ENCODE peak calls at places on chromosome 6, in nine cellular contexts. X, U, E, M, S, F, A, V and Y are unnamed samples.

GRCh38 chr6:123127807-123128206 is 131.8 kb downstream of the CLVS2 start:
- DNase-seq in A (peak; percentile 27), S (no peak), U (no peak), E (no peak), V (no peak), M (no peak), F (no peak), X (no peak), Y (no peak)

GRCh38 chr6:35371494-35372262 is 29.3 kb downstream of the PPARD start:
- DNase-seq in X (no peak), V (no peak), E (no peak), M (no peak), F (no peak), S (no peak), A (no peak), U (no peak), Y (no peak)

GRCh38 chr6:125749864-125750691 is 646 bp downstream of the HEY2 start:
- DNase-seq in X (no peak), E (peak; percentile 25), A (no peak), F (peak; percentile 53), M (peak; percentile 24), V (no peak), U (no peak), S (peak; percentile 21), Y (no peak)

GRCh38 chr6:104711371-104711770 is 148.3 kb downstream of the HACE1 start:
- DNase-seq in X (no peak), U (no peak), S (peak; percentile 75), M (no peak), F (no peak), A (peak; percentile 75), E (no peak), V (no peak), Y (no peak)

GRCh38 chr6:109783245-109783990 is 92.3 kb downstream of the FIG4 start:
- DNase-seq in F (peak; percentile 76), V (no peak), A (peak; percentile 62), S (peak; percentile 43), E (no peak), X (no peak), M (no peak), U (no peak), Y (no peak)

GRCh38 chr6:9563996-9564395 is 850.9 kb downstream of the TFAP2A start:
- DNase-seq in M (no peak), U (no peak), X (no peak), A (no peak), S (no peak), E (no peak), V (no peak), F (no peak), Y (no peak)

GRCh38 chr6:33621396-33622388 is 570 bp downstream of the ITPR3 start:
- DNase-seq in M (peak; percentile 51), S (peak; percentile 38), F (peak; percentile 61), V (no peak), X (peak; percentile 75), E (no peak), U (no peak), A (peak; percentile 46), Y (no peak)

GRCh38 chr6:89154131-89154530 is 8.3 kb downstream of the PM20D2 start:
- DNase-seq in F (no peak), V (no peak), E (no peak), X (no peak), U (no peak), A (peak; percentile 32), S (no peak), M (no peak), Y (no peak)

GRCh38 chr6:44022296-44022661 is 105.0 kb downstream of the MRPL14 start:
- DNase-seq in A (peak; percentile 55), E (no peak), F (no peak), U (no peak), M (no peak), S (peak; percentile 51), X (peak; percentile 53), V (no peak), Y (no peak)

GRCh38 chr6:7267071-7267470 is 45.9 kb downstream of the SSR1 start:
- DNase-seq in A (no peak), S (no peak), V (no peak), F (no peak), E (no peak), M (no peak), X (no peak), U (no peak), Y (no peak)

GRCh38 chr6:110053395-110054240 is 75.5 kb downstream of the GPR6 start:
- DNase-seq in U (peak; percentile 24), A (peak; percentile 70), M (no peak), S (peak; percentile 66), F (peak; percentile 82), V (no peak), E (no peak), X (no peak), Y (no peak)

GRCh38 chr6:128174724-128175123 is 273.9 kb upstream of the THEMIS start:
- DNase-seq in F (no peak), S (no peak), M (no peak), A (no peak), X (no peak), E (no peak), U (no peak), V (no peak), Y (no peak)

GRCh38 chr6:12958052-12958706 is 241.6 kb downstream of the PHACTR1 start:
- DNase-seq in V (no peak), U (no peak), F (no peak), E (no peak), M (no peak), A (peak; percentile 26), S (no peak), X (no peak), Y (no peak)

GRCh38 chr6:113481910-113482309 is 375.2 kb upstream of the MARCKS start:
- DNase-seq in S (no peak), V (no peak), U (no peak), F (no peak), E (no peak), M (no peak), X (no peak), A (no peak), Y (no peak)

GRCh38 chr6:170151235-170152110 is 139.4 kb downstream of the DLL1 start:
- DNase-seq in A (no peak), E (no peak), F (peak; percentile 51), M (no peak), S (no peak), V (no peak), X (peak; percentile 52), U (no peak), Y (no peak)

GRCh38 chr6:4280721-4281120 is 145.3 kb upstream of the ECI2 start:
- DNase-seq in U (peak; percentile 66), E (no peak), A (peak; percentile 85), V (no peak), M (no peak), X (no peak), S (no peak), F (no peak), Y (no peak)

GRCh38 chr6:144582939-144583613 is 297.9 kb downstream of the UTRN start:
- DNase-seq in V (no peak), S (peak; percentile 74), M (peak; percentile 26), F (peak; percentile 27), A (peak; percentile 24), U (no peak), E (no peak), X (no peak), Y (no peak)

GRCh38 chr6:117276778-117277177 is 11.4 kb downstream of the VGLL2 start:
- DNase-seq in A (no peak), S (no peak), E (no peak), U (no peak), M (no peak), F (no peak), V (no peak), X (no peak), Y (no peak)

GRCh38 chr6:117275205-117275604 is 9.8 kb downstream of the VGLL2 start:
- DNase-seq in X (no peak), F (no peak), V (no peak), U (no peak), A (no peak), M (no peak), S (no peak), E (no peak), Y (no peak)

GRCh38 chr6:117275711-117276110 is 10.4 kb downstream of the VGLL2 start:
- DNase-seq in X (no peak), M (no peak), F (no peak), U (no peak), S (no peak), E (no peak), A (no peak), V (no peak), Y (no peak)

GRCh38 chr6:117280922-117281321 is 15.6 kb downstream of the VGLL2 start:
- DNase-seq in E (no peak), S (peak; percentile 18), F (no peak), V (no peak), X (no peak), U (no peak), A (no peak), M (peak; percentile 41), Y (no peak)
- TF ChIP-seq CTCF in E (peak; percentile 32), S (no peak), F (peak; percentile 53), V (no peak), X (no peak), U (peak; percentile 12), A (peak; percentile 22), M (peak; percentile 28), Y (peak; percentile 37)

GRCh38 chr6:121858310-121858709 is 422.9 kb downstream of the GJA1 start:
- DNase-seq in E (no peak), V (no peak), S (no peak), M (no peak), A (no peak), U (no peak), X (no peak), F (no peak), Y (no peak)
- TF ChIP-seq CTCF in E (no peak), V (no peak), S (no peak), M (no peak), A (no peak), U (no peak), X (no peak), F (no peak), Y (no peak)

GRCh38 chr6:152206072-152206818 is 398.8 kb downstream of the ESR1 start:
- DNase-seq in M (peak; percentile 23), U (no peak), A (peak; percentile 52), E (peak; percentile 8), X (no peak), F (peak; percentile 57), V (no peak), S (peak; percentile 55), Y (no peak)
- TF ChIP-seq CTCF in M (peak; percentile 36), U (peak; percentile 45), A (peak; percentile 61), E (peak; percentile 49), X (no peak), F (peak; percentile 65), V (no peak), S (peak; percentile 74), Y (peak; percentile 62)

DNA sequence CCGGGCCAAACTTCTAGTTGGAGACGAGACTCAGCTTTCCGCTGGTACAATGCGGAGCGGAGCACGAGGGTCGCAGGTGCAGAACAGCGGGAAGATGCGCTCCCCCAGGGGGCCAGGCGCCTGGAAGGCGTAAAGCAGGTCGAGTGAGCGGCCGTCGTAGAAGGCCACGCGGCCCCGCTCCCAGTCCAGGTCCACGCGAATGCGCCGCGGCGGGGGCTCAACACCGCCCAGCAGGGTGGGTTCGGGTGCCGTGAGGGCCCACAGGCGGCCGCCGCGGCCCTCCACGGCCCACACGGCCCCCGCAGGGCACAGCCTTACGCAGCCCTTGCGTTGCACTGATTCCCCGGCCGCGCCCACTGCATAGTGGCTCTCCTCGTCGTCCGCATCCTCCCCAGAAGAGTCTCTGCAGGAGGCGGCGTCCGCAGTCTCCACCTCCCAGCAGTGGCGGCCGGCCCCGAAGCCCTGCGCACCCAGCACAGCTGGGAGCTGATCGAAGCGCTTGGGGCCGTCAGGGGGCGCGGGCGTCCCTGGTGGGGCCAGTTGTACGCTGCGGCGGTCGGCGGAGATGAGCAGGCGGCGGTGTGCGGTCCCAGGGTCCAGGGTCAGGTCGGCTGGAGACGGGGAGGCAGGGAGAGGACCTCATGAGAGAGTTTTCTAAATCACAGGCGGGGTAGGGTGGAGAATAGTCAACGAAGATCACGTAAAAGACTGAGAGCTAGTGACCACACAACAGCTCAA is 4.3 kb downstream of the PPP1R11 start:
- DNase-seq in U (no peak), F (peak; percentile 65), X (no peak), M (peak; percentile 29), E (no peak), S (no peak), A (peak; percentile 48), V (no peak), Y (no peak)
- TF ChIP-seq CTCF in U (peak; percentile 26), F (peak; percentile 34), X (no peak), M (no peak), E (no peak), S (no peak), A (no peak), V (no peak), Y (no peak)